ENCODE peak calls at places on chromosomes 7 and 10, in seven cellular contexts. L is HT-29; C is nucleus accumbens; D is AG09309; X is stimulated activated CD4-positive, alpha-beta T cell treated with anti-CD3 and anti-CD28 coated beads, Interleukin-4, amount 100 ng/mL, for 48 hours; A is left ventricle myocardium superior; Q is NCI-H2107. Y is an unnamed sample.

GRCh38 chr7:117399820-117400422 is 27.4 kb downstream of the ASZ1 start:
- DNase-seq in L (peak), C (no peak), D (no peak), X (no peak), A (no peak), Q (no peak), Y (no peak)

GRCh38 chr7:27774717-27775328 is 34.9 kb downstream of the TAX1BP1 start:
- DNase-seq in L (peak), C (no peak), D (no peak), X (no peak), A (no peak), Q (no peak), Y (no peak)

GRCh38 chr10:23375366-23375765 is 30.8 kb upstream of the C10orf67 start:
- DNase-seq in L (no peak), C (no peak), D (no peak), X (no peak), A (no peak), Q (no peak), Y (no peak)

GRCh38 chr10:96683065-96683464 is 37.2 kb downstream of the PIK3AP1 start:
- DNase-seq in L (no peak), C (no peak), D (peak), X (no peak), A (no peak), Q (no peak), Y (no peak)

GRCh38 chr10:17756557-17757208 is 4.7 kb downstream of the TMEM236 start:
- DNase-seq in L (peak), C (no peak), D (no peak), X (no peak), A (no peak), Q (no peak), Y (no peak)

GRCh38 chr7:131385039-131385605 is 57.4 kb downstream of the MKLN1 start:
- DNase-seq in L (no peak), C (no peak), D (no peak), X (no peak), A (no peak), Q (no peak), Y (no peak)

GRCh38 chr7:41984888-41985287 is 252.1 kb downstream of the GLI3 start:
- DNase-seq in L (no peak), C (no peak), D (no peak), X (no peak), A (no peak), Q (no peak), Y (no peak)

GRCh38 chr10:23417254-23417653 is 21.6 kb upstream of the OTUD1 start:
- DNase-seq in L (no peak), C (no peak), D (no peak), X (no peak), A (no peak), Q (no peak), Y (no peak)

GRCh38 chr10:97850446-97850845 is 803 bp downstream of the GOLGA7B start:
- DNase-seq in L (no peak), C (no peak), D (no peak), X (no peak), A (no peak), Q (no peak), Y (no peak)

GRCh38 chr7:139943391-139943790 is 114.3 kb downstream of the TBXAS1 start:
- DNase-seq in L (no peak), C (peak), D (no peak), X (no peak), A (no peak), Q (no peak), Y (peak)

GRCh38 chr7:84027678-84028077 is 166.9 kb downstream of the SEMA3A start:
- DNase-seq in L (no peak), C (no peak), D (no peak), X (no peak), A (no peak), Q (no peak), Y (no peak)

Y was measured in NCI-H1436.